ENCODE peak calls at places on chromosomes 16 and 17, in nine cellular contexts. T is activated effector memory CD4-positive, alpha-beta T cell treated with anti-CD3 and anti-CD28 coated beads, Interleukin-2, amount 50 U/mL, for 16 hours; F is GM23248; V is aorta; K is ovary; J is NCI-H1092; C is lower lobe of right lung; X is COR-L47; Y is stimulated activated CD8-positive, alpha-beta memory T cell treated with anti-CD3 and anti-CD28 coated beads, Interleukin-15, amount 100 ng/mL, for 24 hours. G is an unnamed sample.

GRCh38 chr16:84530590-84530989 is 26.1 kb upstream of the MEAK7 start:
- DNase-seq in T (no peak), F (no peak), V (no peak), K (no peak), J (no peak), C (no peak), X (no peak), Y (no peak), G (no peak)

GRCh38 chr17:60065136-60065535 is 13.6 kb downstream of the HEATR6 start:
- DNase-seq in T (no peak), F (peak; percentile 34), V (no peak), K (no peak), J (no peak), C (no peak), X (no peak), Y (no peak), G (no peak)

GRCh38 chr16:68488559-68488958 is 40.3 kb upstream of the SMPD3 start:
- DNase-seq in T (no peak), F (no peak), V (no peak), K (no peak), J (no peak), C (no peak), X (no peak), Y (no peak), G (no peak)

GRCh38 chr17:74350486-74350885 is 11.2 kb downstream of the BTBD17 start:
- DNase-seq in T (no peak), F (no peak), V (no peak), K (no peak), J (no peak), C (no peak), X (no peak), Y (no peak), G (no peak)

GRCh38 chr16:64951193-64951592 is 170.7 kb downstream of the CDH11 start:
- DNase-seq in T (no peak), F (no peak), V (no peak), K (no peak), J (no peak), C (no peak), X (no peak), Y (no peak), G (no peak)

GRCh38 chr17:57735707-57736106 is 9.4 kb downstream of the CCDC182 start:
- DNase-seq in T (no peak), F (no peak), V (no peak), K (no peak), J (no peak), C (no peak), X (peak; percentile 21), Y (no peak), G (peak; percentile 16)

GRCh38 chr17:45282683-45283644 is 21.1 kb upstream of the SPATA32 start:
- DNase-seq in T (no peak), F (peak; percentile 49), V (peak; percentile 52), K (peak; percentile 53), J (peak; percentile 79), C (peak; percentile 60), X (no peak), Y (no peak), G (no peak)

GRCh38 chr16:27317320-27317719 is 3.5 kb downstream of the IL4R start:
- DNase-seq in T (peak; percentile 66), F (no peak), V (no peak), K (no peak), J (no peak), C (no peak), X (no peak), Y (no peak), G (no peak)

GRCh38 chr16:30761427-30761927 is 385 bp downstream of the CFAP119 start:
- DNase-seq in T (peak; percentile 78), F (peak; percentile 61), V (no peak), K (no peak), J (peak; percentile 22), C (no peak), X (peak; percentile 42), Y (no peak), G (peak; percentile 64)

GRCh38 chr17:47879028-47879585 is 16.9 kb upstream of the SP2 start:
- DNase-seq in T (no peak), F (peak; percentile 79), V (peak; percentile 30), K (no peak), J (no peak), C (no peak), X (no peak), Y (no peak), G (no peak)

GRCh38 chr17:50352693-50353599 is 7.0 kb downstream of the XYLT2 start:
- DNase-seq in T (peak; percentile 52), F (no peak), V (peak; percentile 47), K (no peak), J (no peak), C (no peak), X (no peak), Y (no peak), G (no peak)

GRCh38 chr17:30395398-30396022 is 16.8 kb downstream of the CPD start:
- DNase-seq in T (no peak), F (no peak), V (no peak), K (no peak), J (no peak), C (no peak), X (no peak), Y (no peak), G (no peak)

GRCh38 chr17:57528084-57528451 is 217.0 kb downstream of the CCDC182 start:
- DNase-seq in T (no peak), F (no peak), V (peak; percentile 38), K (no peak), J (no peak), C (peak; percentile 54), X (no peak), Y (no peak), G (no peak)

GRCh38 chr17:58339775-58340622 is 11.4 kb upstream of the TSPOAP1 start:
- DNase-seq in T (peak; percentile 64), F (no peak), V (peak; percentile 33), K (no peak), J (no peak), C (no peak), X (no peak), Y (no peak), G (no peak)

GRCh38 chr16:28837672-28838557 is 8.2 kb downstream of the TUFM start:
- DNase-seq in T (no peak), F (no peak), V (no peak), K (no peak), J (no peak), C (no peak), X (no peak), Y (no peak), G (no peak)

GRCh38 chr17:79162012-79162577 is 87.5 kb downstream of the ENGASE start:
- DNase-seq in T (no peak), F (no peak), V (no peak), K (no peak), J (no peak), C (no peak), X (peak; percentile 49), Y (no peak), G (no peak)

GRCh38 chr17:35726609-35727460 is 4.6 kb upstream of the RASL10B start:
- DNase-seq in T (no peak), F (peak; percentile 89), V (peak; percentile 85), K (peak; percentile 68), J (no peak), C (no peak), X (no peak), Y (no peak), G (no peak)

GRCh38 chr17:46929413-46929812 is 6.5 kb downstream of the GOSR2 start:
- DNase-seq in T (no peak), F (peak; percentile 89), V (no peak), K (no peak), J (no peak), C (no peak), X (no peak), Y (no peak), G (no peak)

GRCh38 chr16:55835578-55835977 is 2.7 kb upstream of the CES1 start:
- DNase-seq in T (no peak), F (no peak), V (no peak), K (peak; percentile 52), J (no peak), C (no peak), X (no peak), Y (no peak), G (no peak)

GRCh38 chr17:29010586-29010985 is 4.8 kb upstream of the SEZ6 start:
- DNase-seq in T (no peak), F (no peak), V (no peak), K (no peak), J (no peak), C (no peak), X (peak; percentile 82), Y (no peak), G (no peak)

GRCh38 chr17:41683441-41684007 is 5.2 kb upstream of the EIF1 start:
- DNase-seq in T (no peak), F (no peak), V (no peak), K (no peak), J (no peak), C (no peak), X (no peak), Y (no peak), G (peak; percentile 45)

GRCh38 chr17:82041139-82041814 is 3.8 kb upstream of the DCXR start:
- DNase-seq in T (no peak), F (peak; percentile 48), V (no peak), K (no peak), J (no peak), C (no peak), X (no peak), Y (no peak), G (no peak)

GRCh38 chr16:27193300-27193990 is 9.9 kb upstream of the KDM8 start:
- DNase-seq in T (no peak), F (peak; percentile 20), V (peak; percentile 3), K (no peak), J (no peak), C (no peak), X (no peak), Y (no peak), G (no peak)

GRCh38 chr17:9200699-9201359 is 179.5 kb downstream of the NTN1 start:
- DNase-seq in T (no peak), F (no peak), V (no peak), K (no peak), J (no peak), C (no peak), X (no peak), Y (no peak), G (no peak)

GRCh38 chr17:64382184-64382583 is 8.5 kb downstream of the PECAM1 start:
- DNase-seq in T (no peak), F (no peak), V (no peak), K (no peak), J (no peak), C (no peak), X (no peak), Y (no peak), G (no peak)

GRCh38 chr17:77282524-77283515 is 142.1 kb downstream of the SEC14L1 start:
- DNase-seq in T (no peak), F (peak; percentile 22), V (no peak), K (no peak), J (no peak), C (peak; percentile 68), X (peak; percentile 26), Y (no peak), G (no peak)

G was measured in NCI-H2227 treated with DMSO at 0.1 percent for 48 hours.